ENCODE peak calls at places on chromosome 18, in six cellular contexts. M, Y, Z, O, K and D are unnamed samples.
A peak's percentile ranks its signal among the peaks of the same experiment; 100 is the strongest.

GRCh38 chr18:74146756-74147155 is 878 bp downstream of the FBXO15 start:
- DNase-seq in Y (no peak), Z (no peak), M (no peak), O (no peak), K (peak; percentile 4), D (no peak)

GRCh38 chr18:39462436-39462835 is 1896.8 kb upstream of the CELF4 start:
- DNase-seq in M (no peak), K (peak; percentile 27), O (no peak), Z (no peak), Y (no peak), D (no peak)

GRCh38 chr18:31500161-31500688 is 2.2 kb downstream of the DSG2 start:
- DNase-seq in M (no peak), K (no peak), O (no peak), Z (no peak), Y (no peak), D (no peak)

GRCh38 chr18:79139206-79139605 is 70.0 kb downstream of the ATP9B start:
- DNase-seq in Z (no peak), K (no peak), O (no peak), Y (no peak), M (no peak), D (no peak)

GRCh38 chr18:29164020-29164706 is 987.2 kb upstream of the CDH2 start:
- DNase-seq in K (peak; percentile 95), Y (no peak), Z (no peak), M (peak; percentile 72), O (no peak), D (no peak)

GRCh38 chr18:55513199-55513598 is 74.8 kb downstream of the TCF4 start:
- DNase-seq in Y (no peak), Z (no peak), M (no peak), O (no peak), K (peak; percentile 42), D (no peak)

GRCh38 chr18:78739115-78739514 is 240.5 kb upstream of the SALL3 start:
- DNase-seq in Y (no peak), Z (no peak), M (no peak), O (no peak), K (no peak), D (no peak)

GRCh38 chr18:10041180-10041579 is 127.4 kb downstream of the VAPA start:
- DNase-seq in O (no peak), Y (no peak), Z (no peak), M (no peak), K (no peak), D (no peak)

GRCh38 chr18:12233378-12233777 is 20.8 kb upstream of the CIDEA start:
- DNase-seq in O (no peak), K (peak; percentile 59), Y (no peak), Z (no peak), M (no peak), D (no peak)

GRCh38 chr18:54426085-54426665 is 68.5 kb downstream of the C18orf54 start:
- DNase-seq in Y (no peak), Z (no peak), M (no peak), O (no peak), K (no peak), D (no peak)

GRCh38 chr18:63831080-63831788 is 56.0 kb downstream of the SERPINB7 start:
- DNase-seq in Z (no peak), K (peak; percentile 84), Y (no peak), M (no peak), O (no peak), D (no peak)

GRCh38 chr18:457120-457519 is 43.4 kb downstream of the COLEC12 start:
- DNase-seq in Z (peak; percentile 72), M (no peak), O (no peak), K (no peak), Y (no peak), D (no peak)

GRCh38 chr18:54734059-54734458 is 94.2 kb upstream of the RAB27B start:
- DNase-seq in Y (no peak), O (no peak), Z (no peak), K (peak; percentile 98), M (no peak), D (no peak)

GRCh38 chr18:76476665-76477561 is 18.1 kb downstream of the ZNF516 start:
- DNase-seq in O (no peak), K (peak; percentile 95), Z (no peak), M (no peak), Y (no peak), D (peak; percentile 98)

GRCh38 chr18:76384114-76384790 is 110.8 kb downstream of the ZNF516 start:
- DNase-seq in Y (no peak), M (no peak), K (no peak), O (no peak), Z (no peak), D (no peak)

GRCh38 chr18:74465775-74466174 is 8.7 kb upstream of the DIPK1C start:
- DNase-seq in K (no peak), Y (no peak), M (no peak), Z (no peak), O (no peak), D (no peak)

GRCh38 chr18:28204154-28204553 is 27.2 kb upstream of the CDH2 start:
- DNase-seq in O (no peak), M (no peak), Z (no peak), K (peak; percentile 92), Y (no peak), D (peak; percentile 66)

GRCh38 chr18:79200546-79201268 is 131.5 kb downstream of the ATP9B start:
- DNase-seq in O (no peak), M (peak; percentile 8), Z (no peak), K (peak; percentile 20), Y (peak; percentile 85), D (no peak)

GRCh38 chr18:64017870-64018269 is 48.0 kb downstream of the SERPINB8 start:
- DNase-seq in K (peak; percentile 8), M (peak; percentile 15), Z (no peak), Y (no peak), O (no peak), D (no peak)

GRCh38 chr18:74493689-74494088 is 2.5 kb upstream of the CNDP2 start:
- DNase-seq in Z (no peak), O (no peak), K (peak; percentile 54), Y (peak; percentile 65), M (peak; percentile 35), D (peak; percentile 25)

GRCh38 chr18:50432915-50433314 is 58.1 kb downstream of the SKA1 start:
- DNase-seq in Z (no peak), K (no peak), O (no peak), Y (no peak), M (no peak), D (no peak)

GRCh38 chr18:55090566-55091187 is 131.4 kb upstream of the CCDC68 start:
- DNase-seq in K (peak; percentile 62), O (no peak), Y (no peak), M (no peak), Z (no peak), D (peak; percentile 75)

GRCh38 chr18:2715990-2716389 is 60.5 kb downstream of the SMCHD1 start:
- DNase-seq in Y (no peak), O (no peak), M (no peak), K (no peak), Z (no peak), D (no peak)

GRCh38 chr18:13427354-13427753 is 208.8 kb downstream of the LDLRAD4 start:
- DNase-seq in Y (no peak), O (no peak), K (no peak), M (no peak), Z (no peak), D (no peak)

DNA sequence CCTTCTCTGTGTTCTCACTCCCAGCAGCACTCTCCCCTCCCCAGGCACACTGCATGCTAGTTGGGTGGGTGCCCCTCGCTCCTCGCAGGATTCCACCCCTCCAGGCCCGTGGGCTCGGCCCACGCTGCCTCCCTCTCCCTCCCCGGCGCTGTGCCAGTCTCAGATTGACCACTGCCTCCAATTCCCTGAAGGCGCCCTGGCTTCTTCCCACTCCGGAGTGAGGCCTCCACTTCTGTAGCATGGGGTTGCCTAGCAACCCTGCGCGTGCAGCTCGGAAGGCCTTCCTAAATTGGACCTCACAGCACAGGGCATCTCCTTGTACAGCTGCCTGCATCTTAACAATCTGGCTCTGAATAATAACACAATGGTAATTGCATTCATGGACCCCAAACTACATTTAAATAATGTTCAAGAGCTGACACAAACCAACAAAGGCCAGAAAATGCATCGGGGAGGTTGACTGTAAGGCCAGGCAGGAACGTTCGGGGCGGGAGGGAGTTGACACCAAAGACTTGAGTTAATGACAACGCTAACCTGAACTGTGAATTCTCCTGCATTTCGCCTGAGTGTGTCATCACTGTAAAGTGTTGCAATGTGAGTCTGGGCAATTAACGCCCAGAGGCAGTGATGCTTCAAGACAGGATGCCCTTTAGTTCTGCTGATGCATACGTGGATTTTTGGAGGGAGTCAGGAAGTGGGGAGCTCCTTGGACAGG is 222.9 kb downstream of the ZBTB7C start:
- DNase-seq in M (no peak), K (no peak), O (no peak), Z (no peak), Y (peak; percentile 25), D (peak; percentile 83)
- H3K27me3 ChIP-seq in M (peaks cover 50% of the 10 kb centered on the region), K (peaks cover 50% of the 10 kb centered on the region), O (no peaks in the 10 kb centered on the region), Z (no peaks in the 10 kb centered on the region), Y (no peaks in the 10 kb centered on the region), D (peaks cover 18% of the 10 kb centered on the region)

GRCh38 chr18:21907451-21907850 is 166.9 kb downstream of the MIB1 start:
- DNase-seq in K (no peak), M (no peak), Y (no peak), O (no peak), Z (no peak), D (no peak)

GRCh38 chr18:21914739-21915319 is 174.2 kb downstream of the MIB1 start:
- DNase-seq in Z (no peak), M (peak; percentile 59), O (no peak), K (peak; percentile 33), Y (peak; percentile 65), D (peak; percentile 15)

GRCh38 chr18:21912339-21913239 is 172.0 kb downstream of the MIB1 start:
- DNase-seq in K (no peak), Z (no peak), Y (no peak), M (no peak), O (no peak), D (no peak)

GRCh38 chr18:21911551-21911950 is 171.0 kb downstream of the MIB1 start:
- DNase-seq in O (no peak), Y (no peak), K (no peak), Z (no peak), M (no peak), D (no peak)

GRCh38 chr18:21910906-21911305 is 170.3 kb downstream of the MIB1 start:
- DNase-seq in O (no peak), Z (no peak), Y (no peak), K (no peak), M (no peak), D (no peak)
- H3K27me3 ChIP-seq in O (no peaks in the 10 kb centered on the region), Z (no peaks in the 10 kb centered on the region), Y (peaks cover 10% of the 10 kb centered on the region), K (peaks cover 16% of the 10 kb centered on the region), M (no peaks in the 10 kb centered on the region), D (no peaks in the 10 kb centered on the region)

GRCh38 chr18:61337527-61337926 is 4.3 kb downstream of the CDH20 start:
- DNase-seq in Z (no peak), M (no peak), Y (no peak), O (no peak), K (no peak), D (no peak)
- H3K27me3 ChIP-seq in Z (no peaks in the 10 kb centered on the region), M (peaks cover 7% of the 10 kb centered on the region), Y (peaks cover 4% of the 10 kb centered on the region), O (no peaks in the 10 kb centered on the region), K (no peaks in the 10 kb centered on the region), D (no peaks in the 10 kb centered on the region)

DNA sequence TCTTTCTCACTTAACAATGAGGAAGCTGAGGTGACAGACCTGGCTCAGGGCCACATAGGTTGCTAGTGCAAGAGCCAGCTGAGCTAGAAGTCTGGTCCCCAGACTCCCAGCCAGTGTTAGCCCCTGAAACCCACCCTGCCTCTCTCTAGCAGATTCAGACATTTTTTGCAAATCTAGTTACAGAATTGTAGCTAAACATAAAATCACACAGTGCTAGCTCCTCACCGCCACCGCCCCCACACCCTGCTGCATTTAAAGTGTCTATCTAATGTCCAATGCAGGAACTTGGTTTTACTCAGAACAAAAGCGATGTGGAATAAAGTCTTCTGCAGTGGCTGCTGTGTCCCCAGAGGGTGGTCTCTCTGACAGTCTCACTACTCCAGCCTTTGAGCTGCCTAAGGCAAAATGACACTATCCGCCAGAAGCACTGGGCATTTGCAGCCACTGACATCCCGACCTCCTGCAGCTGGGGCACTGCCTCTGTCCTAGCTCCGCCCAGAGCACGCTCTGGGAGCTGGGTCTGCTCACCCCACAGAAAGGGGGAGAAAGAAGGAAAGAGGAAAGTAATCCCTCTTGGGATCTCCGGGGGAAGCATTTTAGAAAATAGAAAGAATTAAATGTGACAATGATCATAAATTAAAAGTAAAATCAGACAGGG is 50.7 kb upstream of the ST8SIA3 start:
- DNase-seq in K (no peak), M (no peak), Y (peak; percentile 38), O (no peak), Z (no peak), D (no peak)
- H3K27me3 ChIP-seq in K (no peaks in the 10 kb centered on the region), M (peaks cover 57% of the 10 kb centered on the region), Y (no peaks in the 10 kb centered on the region), O (peaks cover 5% of the 10 kb centered on the region), Z (peaks cover 1% of the 10 kb centered on the region), D (no peaks in the 10 kb centered on the region)